ENCODE peak calls at places on chromosome 6, in five cellular contexts. One of them, this sample, is unnamed.

GRCh38 chr6:14046476-14047068 is 71.0 kb upstream of the CD83 start:
- DNase-seq in kidney epithelial cell: peak
- DNase-seq in RKO: peak
- DNase-seq in NCI-H2029: peak
- DNase-seq in AG04450: no peak
- DNase-seq in this sample: peak

GRCh38 chr6:3031857-3032256 is 32.2 kb downstream of the NQO2 start:
- DNase-seq in RKO: no peak
- DNase-seq in AG04450: no peak
- DNase-seq in kidney epithelial cell: no peak
- DNase-seq in NCI-H2029: no peak
- DNase-seq in this sample: no peak

GRCh38 chr6:144019929-144020328 is 11.9 kb upstream of the PLAGL1 start:
- DNase-seq in kidney epithelial cell: no peak
- DNase-seq in RKO: no peak
- DNase-seq in AG04450: no peak
- DNase-seq in NCI-H2029: no peak
- DNase-seq in this sample: no peak

GRCh38 chr6:50655848-50656453 is 57.4 kb upstream of the TFAP2D start:
- DNase-seq in NCI-H2029: no peak
- DNase-seq in RKO: peak
- DNase-seq in kidney epithelial cell: no peak
- DNase-seq in AG04450: no peak
- DNase-seq in this sample: peak

GRCh38 chr6:122825180-122825579 is 36.1 kb downstream of the SMPDL3A start:
- DNase-seq in NCI-H2029: peak
- DNase-seq in RKO: no peak
- DNase-seq in AG04450: no peak
- DNase-seq in kidney epithelial cell: no peak
- DNase-seq in this sample: no peak

GRCh38 chr6:85417336-85417735 is 32.5 kb upstream of the NT5E start:
- DNase-seq in kidney epithelial cell: no peak
- DNase-seq in NCI-H2029: no peak
- DNase-seq in AG04450: no peak
- DNase-seq in RKO: no peak
- DNase-seq in this sample: no peak

GRCh38 chr6:159777240-159777904 is 12.0 kb downstream of the TCP1 start:
- DNase-seq in kidney epithelial cell: no peak
- DNase-seq in NCI-H2029: no peak
- DNase-seq in RKO: no peak
- DNase-seq in AG04450: no peak
- DNase-seq in this sample: no peak

GRCh38 chr6:572596-573265 is 84.2 kb downstream of the HUS1B start:
- DNase-seq in NCI-H2029: no peak
- DNase-seq in AG04450: no peak
- DNase-seq in RKO: no peak
- DNase-seq in kidney epithelial cell: peak
- DNase-seq in this sample: no peak

GRCh38 chr6:139522471-139523220 is 148.2 kb upstream of the CITED2 start:
- DNase-seq in RKO: no peak
- DNase-seq in NCI-H2029: no peak
- DNase-seq in AG04450: no peak
- DNase-seq in kidney epithelial cell: no peak
- DNase-seq in this sample: no peak

GRCh38 chr6:168562576-168563151 is 121.7 kb downstream of the SMOC2 start:
- DNase-seq in kidney epithelial cell: no peak
- DNase-seq in NCI-H2029: no peak
- DNase-seq in AG04450: no peak
- DNase-seq in RKO: no peak
- DNase-seq in this sample: no peak